ENCODE peak calls at places on chromosomes 6 and 20, in seven cellular contexts. G, L, K, C, I, W and U are unnamed samples.
A peak's percentile ranks its signal among the peaks of the same experiment; 100 is the strongest.

GRCh38 chr6:109896333-109896732 is 81.8 kb upstream of the GPR6 start:
- DNase-seq in G (no peak), L (no peak), K (peak; percentile 17), C (no peak), I (peak; percentile 9), W (no peak), U (no peak)

GRCh38 chr6:21665101-21665435 is 71.5 kb downstream of the SOX4 start:
- DNase-seq in G (no peak), L (no peak), K (no peak), C (no peak), I (no peak), W (no peak), U (no peak)

GRCh38 chr20:53940883-53941546 is 129.4 kb downstream of the BCAS1 start:
- DNase-seq in G (no peak), L (no peak), K (peak; percentile 96), C (no peak), I (peak; percentile 69), W (no peak), U (no peak)

GRCh38 chr6:14542670-14543366 is 425.2 kb downstream of the CD83 start:
- DNase-seq in G (no peak), L (no peak), K (peak; percentile 76), C (no peak), I (peak; percentile 66), W (peak; percentile 40), U (peak; percentile 49)

GRCh38 chr6:89566930-89567634 is 71.5 kb downstream of the LYRM2 start:
- DNase-seq in G (no peak), L (no peak), K (no peak), C (no peak), I (no peak), W (no peak), U (no peak)

GRCh38 chr20:47493175-47493953 is 8.3 kb upstream of the NCOA3 start:
- DNase-seq in G (no peak), L (peak; percentile 9), K (peak; percentile 76), C (peak; percentile 85), I (peak; percentile 75), W (no peak), U (peak; percentile 63)

GRCh38 chr6:90131614-90132423 is 164.8 kb downstream of the BACH2 start:
- DNase-seq in G (no peak), L (no peak), K (no peak), C (no peak), I (peak; percentile 42), W (no peak), U (no peak)

GRCh38 chr6:111041917-111042316 is 45.4 kb upstream of the SLC16A10 start:
- DNase-seq in G (no peak), L (no peak), K (no peak), C (no peak), I (no peak), W (no peak), U (no peak)

GRCh38 chr6:149078383-149078782 is 239.1 kb upstream of the TAB2 start:
- DNase-seq in G (no peak), L (no peak), K (no peak), C (no peak), I (no peak), W (no peak), U (no peak)

GRCh38 chr6:160297310-160297709 is 38.7 kb upstream of the SLC22A2 start:
- DNase-seq in G (peak; percentile 54), L (no peak), K (peak; percentile 30), C (no peak), I (no peak), W (no peak), U (no peak)

GRCh38 chr6:149354009-149354408 is 36.5 kb downstream of the TAB2 start:
- DNase-seq in G (no peak), L (no peak), K (no peak), C (no peak), I (no peak), W (no peak), U (no peak)

GRCh38 chr6:56517155-56517745 is 125.4 kb downstream of the DST start:
- DNase-seq in G (no peak), L (no peak), K (no peak), C (no peak), I (peak; percentile 63), W (no peak), U (no peak)

GRCh38 chr20:19828233-19828632 is 70.2 kb downstream of the RIN2 start:
- DNase-seq in G (no peak), L (no peak), K (peak; percentile 50), C (no peak), I (no peak), W (no peak), U (peak; percentile 77)

GRCh38 chr6:39865011-39865888 is 69.0 kb downstream of the MOCS1 start:
- DNase-seq in G (peak; percentile 94), L (peak; percentile 7), K (peak; percentile 71), C (peak; percentile 23), I (peak; percentile 41), W (peak; percentile 5), U (no peak)

GRCh38 chr20:32343438-32343837 is 14.7 kb upstream of the ASXL1 start:
- DNase-seq in G (no peak), L (no peak), K (peak; percentile 21), C (no peak), I (peak; percentile 64), W (no peak), U (no peak)

GRCh38 chr20:2917266-2917665 is 44.0 kb downstream of the PTPRA start:
- DNase-seq in G (no peak), L (no peak), K (no peak), C (no peak), I (no peak), W (no peak), U (no peak)